ENCODE peak calls at places on chromosomes 12 and 14, in six cellular contexts. K is activated CD4-positive, alpha-beta T cell treated with anti-CD3 and anti-CD28 coated beads for 1 hour; U is lung microvascular endothelial cell; R is activated naive CD8-positive, alpha-beta T cell treated with anti-CD3 and anti-CD28 coated beads, Interleukin-2, amount 50 U/mL, for 24 hours; V is LHCN-M2; L is H9. G is an unnamed sample.

GRCh38 chr14:56686416-56686815 is 106.8 kb downstream of the TMEM260 start:
- DNase-seq in V (no peak), L (peak), R (no peak), K (no peak), U (no peak), G (no peak)

GRCh38 chr12:75196865-75197264 is 12.8 kb downstream of the KCNC2 start:
- DNase-seq in R (no peak), K (no peak), V (peak), L (no peak), U (no peak), G (no peak)

GRCh38 chr14:56129941-56130340 is 11.7 kb downstream of the PELI2 start:
- DNase-seq in V (no peak), K (no peak), L (no peak), R (no peak), U (no peak), G (no peak)

GRCh38 chr14:101027291-101027690 is 123.8 kb upstream of the RTL1 start:
- DNase-seq in L (no peak), U (no peak), K (no peak), R (no peak), V (no peak), G (no peak)

GRCh38 chr12:27705263-27705662 is 5.4 kb upstream of the MRPS35 start:
- DNase-seq in R (no peak), K (no peak), L (peak), V (no peak), U (no peak), G (no peak)

GRCh38 chr12:46390881-46391280 is 18.3 kb upstream of the SLC38A2 start:
- DNase-seq in K (no peak), U (peak), R (no peak), L (no peak), V (no peak), G (no peak)

GRCh38 chr12:116916714-116917114 is 6.0 kb downstream of the FBXW8 start:
- DNase-seq in K (no peak), L (no peak), R (peak), V (peak), U (no peak), G (no peak)

GRCh38 chr12:50314629-50315312 is 31.5 kb upstream of the LIMA1 start:
- DNase-seq in R (no peak), V (peak), L (no peak), K (no peak), U (peak), G (peak)

GRCh38 chr14:36513451-36514277 is 6.4 kb downstream of the NKX2-1 start:
- DNase-seq in U (no peak), V (no peak), R (no peak), K (no peak), L (peak), G (no peak)

GRCh38 chr12:122669397-122670070 is 33.6 kb downstream of the HCAR2 start:
- DNase-seq in L (no peak), U (no peak), K (no peak), V (peak), R (no peak), G (no peak)

GRCh38 chr12:50132505-50133135 is 20.6 kb downstream of the COX14 start:
- DNase-seq in L (no peak), V (peak), U (peak), K (no peak), R (no peak), G (no peak)

GRCh38 chr12:114952573-114953196 is 268.7 kb upstream of the TBX3 start:
- DNase-seq in L (no peak), U (no peak), V (no peak), R (no peak), K (no peak), G (peak)

GRCh38 chr12:92735131-92735721 is 32.4 kb downstream of the PLEKHG7 start:
- DNase-seq in R (no peak), U (peak), L (no peak), V (peak), K (no peak), G (peak)

GRCh38 chr12:116337312-116337711 is 59.8 kb upstream of the MED13L start:
- DNase-seq in V (no peak), R (no peak), L (no peak), U (no peak), K (no peak), G (no peak)

GRCh38 chr14:50998612-50999011 is 54.3 kb upstream of the PYGL start:
- DNase-seq in U (no peak), K (no peak), V (no peak), R (no peak), L (no peak), G (no peak)

GRCh38 chr14:94536836-94537235 is 24.4 kb upstream of the SERPINA4 start:
- DNase-seq in L (no peak), K (no peak), U (peak), V (no peak), R (no peak), G (no peak)

GRCh38 chr12:95966287-95966870 is 23.2 kb downstream of the AMDHD1 start:
- DNase-seq in U (no peak), V (no peak), R (no peak), L (no peak), K (no peak), G (no peak)

GRCh38 chr14:49852351-49853157 is at the start of gene NEMF:
- DNase-seq in L (peak), V (peak), K (peak), U (peak), R (peak), G (peak)

GRCh38 chr12:20206410-20206809 is 161.9 kb upstream of the PDE3A start:
- DNase-seq in L (no peak), U (no peak), V (no peak), R (no peak), K (no peak), G (no peak)

GRCh38 chr14:73846944-73847343 is 4.7 kb upstream of the PTGR2 start:
- DNase-seq in V (no peak), U (no peak), L (no peak), K (no peak), R (no peak), G (no peak)